ENCODE peak calls at places on chromosomes 7 and 10, in five cellular contexts. R, P, H, D and U are unnamed samples.

GRCh38 chr10:103188853-103189252 is 4.2 kb downstream of the NT5C2 start:
- DNase-seq in R (no peak), D (no peak), H (no peak), P (no peak), U (no peak)

GRCh38 chr10:91211675-91212074 is 8.8 kb upstream of the PCGF5 start:
- DNase-seq in R (no peak), D (no peak), P (no peak), H (no peak), U (no peak)

GRCh38 chr7:55130079-55130476 is 111.3 kb downstream of the EGFR start:
- DNase-seq in H (peak), P (no peak), D (no peak), R (no peak), U (no peak)

GRCh38 chr7:157297071-157297638 is 39.6 kb upstream of the DNAJB6 start:
- DNase-seq in H (no peak), D (no peak), P (no peak), R (no peak), U (no peak)

GRCh38 chr10:72334832-72335393 is 19.8 kb downstream of the DNAJB12 start:
- DNase-seq in H (peak), R (peak), P (peak), D (peak), U (peak)

GRCh38 chr7:82247814-82248433 is 195.7 kb downstream of the CACNA2D1 start:
- DNase-seq in P (no peak), R (no peak), D (no peak), H (no peak), U (no peak)

GRCh38 chr7:22841954-22842353 is 19.3 kb upstream of the TOMM7 start:
- DNase-seq in H (no peak), D (no peak), P (no peak), R (no peak), U (no peak)

GRCh38 chr7:123185756-123186155 is 14.0 kb downstream of the SLC13A1 start:
- DNase-seq in H (no peak), D (no peak), P (no peak), R (no peak), U (no peak)

GRCh38 chr7:157539521-157539920 is 202.7 kb downstream of the DNAJB6 start:
- DNase-seq in H (no peak), P (no peak), R (no peak), D (no peak), U (no peak)

GRCh38 chr7:36279251-36279925 is 110.3 kb upstream of the ANLN start:
- DNase-seq in P (no peak), R (no peak), D (no peak), H (no peak), U (no peak)

GRCh38 chr7:44775383-44776107 is 20.9 kb upstream of the PPIA start:
- DNase-seq in H (no peak), D (no peak), P (no peak), R (no peak), U (no peak)

GRCh38 chr10:56537984-56538383 is 176.9 kb upstream of the ZWINT start:
- DNase-seq in P (no peak), R (no peak), D (no peak), H (no peak), U (no peak)

GRCh38 chr10:59709472-59710125 is at the start of gene SLC16A9:
- DNase-seq in D (no peak), H (peak), P (peak), R (peak), U (no peak)

GRCh38 chr7:135169936-135170222 is 628 bp downstream of the CYREN start:
- DNase-seq in P (no peak), D (no peak), H (no peak), R (no peak), U (no peak)

GRCh38 chr7:23393636-23394035 is 76.7 kb downstream of the IGF2BP3 start:
- DNase-seq in D (no peak), R (no peak), P (no peak), H (no peak), U (no peak)

GRCh38 chr10:78749898-78750297 is 318.9 kb upstream of the ZMIZ1 start:
- DNase-seq in P (no peak), D (no peak), R (no peak), H (no peak), U (no peak)

GRCh38 chr7:36157506-36158320 is 4.7 kb downstream of the EEPD1 start:
- DNase-seq in P (no peak), D (no peak), R (no peak), H (no peak), U (no peak)

GRCh38 chr10:79346388-79347225 is 662 bp upstream of the PPIF start:
- DNase-seq in D (no peak), R (no peak), H (no peak), P (peak), U (no peak)

GRCh38 chr7:25860206-25860881 is 291.7 kb upstream of the NFE2L3 start:
- DNase-seq in D (no peak), P (no peak), H (no peak), R (no peak), U (no peak)

GRCh38 chr7:156111-157007 is 36.0 kb upstream of the FAM20C start:
- DNase-seq in H (no peak), R (no peak), P (no peak), D (no peak), U (no peak)

GRCh38 chr7:18495412-18496335 is at the start of gene HDAC9:
- DNase-seq in R (peak), D (no peak), P (peak), H (peak), U (no peak)

GRCh38 chr7:131544449-131545425 is 11.7 kb downstream of the PODXL start:
- DNase-seq in P (no peak), H (no peak), R (no peak), D (no peak), U (no peak)

GRCh38 chr10:25875555-25876165 is 58.4 kb upstream of the MYO3A start:
- DNase-seq in R (peak), H (peak), D (peak), P (peak), U (peak)

GRCh38 chr10:128633864-128634541 is 507.8 kb upstream of the MKI67 start:
- DNase-seq in H (no peak), R (no peak), D (no peak), P (no peak), U (no peak)